ENCODE peak calls at places on chromosomes 13 and 19, in ten cellular contexts. One of them, this sample, is unnamed.
A peak's percentile ranks its signal among the peaks of the same experiment; 100 is the strongest.

GRCh38 chr19:13843104-13843921 is 33.6 kb upstream of the NANOS3 start:
- DNase-seq in NCI-H1105: peak; percentile 36
- DNase-seq in HFF-Myc: no peak
- DNase-seq in Caco-2: peak; percentile 66
- DNase-seq in endothelial cell: peak; percentile 43
- DNase-seq in left ventricle myocardium inferior: peak; percentile 56
- DNase-seq in stimulated activated CD4-positive, alpha-beta T cell treated with anti-CD3 and anti-CD28 coated beads, Interleukin-4, amount 100 ng/mL, for 24 hours: no peak
- DNase-seq in stimulated activated CD8-positive, alpha-beta memory T cell treated with anti-CD3 and anti-CD28 coated beads, Interleukin-4, amount 100 ng/mL, for 48 hours: peak; percentile 30
- DNase-seq in activated gamma-delta T cell treated with Interleukin-2 at 50 U/mL for 16 hours: no peak
- DNase-seq in dermis microvascular lymphatic vessel endothelial cell: no peak
- DNase-seq in this sample: peak; percentile 56

GRCh38 chr19:18590273-18591272 is 2.0 kb downstream of the REX1BD start:
- DNase-seq in NCI-H1105: peak; percentile 97
- DNase-seq in HFF-Myc: no peak
- DNase-seq in Caco-2: peak; percentile 49
- DNase-seq in endothelial cell: peak; percentile 84
- DNase-seq in left ventricle myocardium inferior: no peak
- DNase-seq in stimulated activated CD4-positive, alpha-beta T cell treated with anti-CD3 and anti-CD28 coated beads, Interleukin-4, amount 100 ng/mL, for 24 hours: no peak
- DNase-seq in stimulated activated CD8-positive, alpha-beta memory T cell treated with anti-CD3 and anti-CD28 coated beads, Interleukin-4, amount 100 ng/mL, for 48 hours: no peak
- DNase-seq in activated gamma-delta T cell treated with Interleukin-2 at 50 U/mL for 16 hours: no peak
- DNase-seq in dermis microvascular lymphatic vessel endothelial cell: no peak
- DNase-seq in this sample: peak; percentile 39

GRCh38 chr13:49305824-49306425 is 58.2 kb downstream of the CDADC1 start:
- DNase-seq in NCI-H1105: no peak
- DNase-seq in HFF-Myc: no peak
- DNase-seq in Caco-2: no peak
- DNase-seq in endothelial cell: no peak
- DNase-seq in left ventricle myocardium inferior: no peak
- DNase-seq in stimulated activated CD4-positive, alpha-beta T cell treated with anti-CD3 and anti-CD28 coated beads, Interleukin-4, amount 100 ng/mL, for 24 hours: no peak
- DNase-seq in stimulated activated CD8-positive, alpha-beta memory T cell treated with anti-CD3 and anti-CD28 coated beads, Interleukin-4, amount 100 ng/mL, for 48 hours: no peak
- DNase-seq in activated gamma-delta T cell treated with Interleukin-2 at 50 U/mL for 16 hours: no peak
- DNase-seq in dermis microvascular lymphatic vessel endothelial cell: no peak
- DNase-seq in this sample: no peak

GRCh38 chr19:15666883-15667282 is 6.0 kb upstream of the CYP4F12 start:
- DNase-seq in NCI-H1105: no peak
- DNase-seq in HFF-Myc: no peak
- DNase-seq in Caco-2: no peak
- DNase-seq in endothelial cell: no peak
- DNase-seq in left ventricle myocardium inferior: no peak
- DNase-seq in stimulated activated CD4-positive, alpha-beta T cell treated with anti-CD3 and anti-CD28 coated beads, Interleukin-4, amount 100 ng/mL, for 24 hours: no peak
- DNase-seq in stimulated activated CD8-positive, alpha-beta memory T cell treated with anti-CD3 and anti-CD28 coated beads, Interleukin-4, amount 100 ng/mL, for 48 hours: no peak
- DNase-seq in activated gamma-delta T cell treated with Interleukin-2 at 50 U/mL for 16 hours: no peak
- DNase-seq in dermis microvascular lymphatic vessel endothelial cell: no peak
- DNase-seq in this sample: no peak

GRCh38 chr13:26964278-26965057 is 203.9 kb upstream of the GPR12 start:
- DNase-seq in NCI-H1105: no peak
- DNase-seq in HFF-Myc: no peak
- DNase-seq in Caco-2: no peak
- DNase-seq in endothelial cell: no peak
- DNase-seq in left ventricle myocardium inferior: no peak
- DNase-seq in stimulated activated CD4-positive, alpha-beta T cell treated with anti-CD3 and anti-CD28 coated beads, Interleukin-4, amount 100 ng/mL, for 24 hours: no peak
- DNase-seq in stimulated activated CD8-positive, alpha-beta memory T cell treated with anti-CD3 and anti-CD28 coated beads, Interleukin-4, amount 100 ng/mL, for 48 hours: no peak
- DNase-seq in activated gamma-delta T cell treated with Interleukin-2 at 50 U/mL for 16 hours: no peak
- DNase-seq in dermis microvascular lymphatic vessel endothelial cell: no peak
- DNase-seq in this sample: peak; percentile 66

GRCh38 chr19:33177417-33177976 is 16.6 kb upstream of the LRP3 start:
- DNase-seq in NCI-H1105: peak; percentile 45
- DNase-seq in HFF-Myc: no peak
- DNase-seq in Caco-2: peak; percentile 83
- DNase-seq in endothelial cell: peak; percentile 66
- DNase-seq in left ventricle myocardium inferior: no peak
- DNase-seq in stimulated activated CD4-positive, alpha-beta T cell treated with anti-CD3 and anti-CD28 coated beads, Interleukin-4, amount 100 ng/mL, for 24 hours: no peak
- DNase-seq in stimulated activated CD8-positive, alpha-beta memory T cell treated with anti-CD3 and anti-CD28 coated beads, Interleukin-4, amount 100 ng/mL, for 48 hours: no peak
- DNase-seq in activated gamma-delta T cell treated with Interleukin-2 at 50 U/mL for 16 hours: peak; percentile 77
- DNase-seq in dermis microvascular lymphatic vessel endothelial cell: peak; percentile 34
- DNase-seq in this sample: peak; percentile 76

GRCh38 chr19:16892438-16892837 is 3.6 kb downstream of the F2RL3 start:
- DNase-seq in NCI-H1105: no peak
- DNase-seq in HFF-Myc: no peak
- DNase-seq in Caco-2: no peak
- DNase-seq in endothelial cell: no peak
- DNase-seq in left ventricle myocardium inferior: no peak
- DNase-seq in stimulated activated CD4-positive, alpha-beta T cell treated with anti-CD3 and anti-CD28 coated beads, Interleukin-4, amount 100 ng/mL, for 24 hours: no peak
- DNase-seq in stimulated activated CD8-positive, alpha-beta memory T cell treated with anti-CD3 and anti-CD28 coated beads, Interleukin-4, amount 100 ng/mL, for 48 hours: no peak
- DNase-seq in activated gamma-delta T cell treated with Interleukin-2 at 50 U/mL for 16 hours: no peak
- DNase-seq in dermis microvascular lymphatic vessel endothelial cell: no peak
- DNase-seq in this sample: no peak

GRCh38 chr19:4705413-4706131 is 18.1 kb downstream of the DPP9 start:
- DNase-seq in NCI-H1105: no peak
- DNase-seq in HFF-Myc: no peak
- DNase-seq in Caco-2: no peak
- DNase-seq in endothelial cell: no peak
- DNase-seq in left ventricle myocardium inferior: peak; percentile 64
- DNase-seq in stimulated activated CD4-positive, alpha-beta T cell treated with anti-CD3 and anti-CD28 coated beads, Interleukin-4, amount 100 ng/mL, for 24 hours: no peak
- DNase-seq in stimulated activated CD8-positive, alpha-beta memory T cell treated with anti-CD3 and anti-CD28 coated beads, Interleukin-4, amount 100 ng/mL, for 48 hours: no peak
- DNase-seq in activated gamma-delta T cell treated with Interleukin-2 at 50 U/mL for 16 hours: no peak
- DNase-seq in dermis microvascular lymphatic vessel endothelial cell: no peak
- DNase-seq in this sample: no peak

GRCh38 chr19:41405776-41406175 is 8.2 kb downstream of the BCKDHA start:
- DNase-seq in NCI-H1105: no peak
- DNase-seq in HFF-Myc: no peak
- DNase-seq in Caco-2: no peak
- DNase-seq in endothelial cell: no peak
- DNase-seq in left ventricle myocardium inferior: peak; percentile 26
- DNase-seq in stimulated activated CD4-positive, alpha-beta T cell treated with anti-CD3 and anti-CD28 coated beads, Interleukin-4, amount 100 ng/mL, for 24 hours: no peak
- DNase-seq in stimulated activated CD8-positive, alpha-beta memory T cell treated with anti-CD3 and anti-CD28 coated beads, Interleukin-4, amount 100 ng/mL, for 48 hours: no peak
- DNase-seq in activated gamma-delta T cell treated with Interleukin-2 at 50 U/mL for 16 hours: no peak
- DNase-seq in dermis microvascular lymphatic vessel endothelial cell: no peak
- DNase-seq in this sample: no peak

GRCh38 chr13:71602327-71602726 is 264.7 kb downstream of the DACH1 start:
- DNase-seq in NCI-H1105: peak; percentile 51
- DNase-seq in HFF-Myc: no peak
- DNase-seq in Caco-2: no peak
- DNase-seq in endothelial cell: no peak
- DNase-seq in left ventricle myocardium inferior: no peak
- DNase-seq in stimulated activated CD4-positive, alpha-beta T cell treated with anti-CD3 and anti-CD28 coated beads, Interleukin-4, amount 100 ng/mL, for 24 hours: no peak
- DNase-seq in stimulated activated CD8-positive, alpha-beta memory T cell treated with anti-CD3 and anti-CD28 coated beads, Interleukin-4, amount 100 ng/mL, for 48 hours: no peak
- DNase-seq in activated gamma-delta T cell treated with Interleukin-2 at 50 U/mL for 16 hours: no peak
- DNase-seq in dermis microvascular lymphatic vessel endothelial cell: no peak
- DNase-seq in this sample: no peak

GRCh38 chr19:49855676-49856573 is 5.0 kb downstream of the PTOV1 start:
- DNase-seq in NCI-H1105: no peak
- DNase-seq in HFF-Myc: no peak
- DNase-seq in Caco-2: no peak
- DNase-seq in endothelial cell: no peak
- DNase-seq in left ventricle myocardium inferior: no peak
- DNase-seq in stimulated activated CD4-positive, alpha-beta T cell treated with anti-CD3 and anti-CD28 coated beads, Interleukin-4, amount 100 ng/mL, for 24 hours: no peak
- DNase-seq in stimulated activated CD8-positive, alpha-beta memory T cell treated with anti-CD3 and anti-CD28 coated beads, Interleukin-4, amount 100 ng/mL, for 48 hours: no peak
- DNase-seq in activated gamma-delta T cell treated with Interleukin-2 at 50 U/mL for 16 hours: no peak
- DNase-seq in dermis microvascular lymphatic vessel endothelial cell: no peak
- DNase-seq in this sample: no peak

GRCh38 chr19:35248310-35249145 is at the start of gene LSR:
- DNase-seq in NCI-H1105: peak; percentile 95
- DNase-seq in HFF-Myc: no peak
- DNase-seq in Caco-2: peak; percentile 98
- DNase-seq in endothelial cell: peak; percentile 51
- DNase-seq in left ventricle myocardium inferior: no peak
- DNase-seq in stimulated activated CD4-positive, alpha-beta T cell treated with anti-CD3 and anti-CD28 coated beads, Interleukin-4, amount 100 ng/mL, for 24 hours: peak; percentile 74
- DNase-seq in stimulated activated CD8-positive, alpha-beta memory T cell treated with anti-CD3 and anti-CD28 coated beads, Interleukin-4, amount 100 ng/mL, for 48 hours: peak; percentile 82
- DNase-seq in activated gamma-delta T cell treated with Interleukin-2 at 50 U/mL for 16 hours: peak; percentile 84
- DNase-seq in dermis microvascular lymphatic vessel endothelial cell: no peak
- DNase-seq in this sample: peak; percentile 87

GRCh38 chr13:85632526-85633215 is 166.5 kb downstream of the SLITRK6 start:
- DNase-seq in NCI-H1105: no peak
- DNase-seq in HFF-Myc: no peak
- DNase-seq in Caco-2: no peak
- DNase-seq in endothelial cell: no peak
- DNase-seq in left ventricle myocardium inferior: no peak
- DNase-seq in stimulated activated CD4-positive, alpha-beta T cell treated with anti-CD3 and anti-CD28 coated beads, Interleukin-4, amount 100 ng/mL, for 24 hours: no peak
- DNase-seq in stimulated activated CD8-positive, alpha-beta memory T cell treated with anti-CD3 and anti-CD28 coated beads, Interleukin-4, amount 100 ng/mL, for 48 hours: no peak
- DNase-seq in activated gamma-delta T cell treated with Interleukin-2 at 50 U/mL for 16 hours: no peak
- DNase-seq in dermis microvascular lymphatic vessel endothelial cell: no peak
- DNase-seq in this sample: no peak

GRCh38 chr13:27130223-27131015 is 41.2 kb downstream of the USP12 start:
- DNase-seq in NCI-H1105: no peak
- DNase-seq in HFF-Myc: no peak
- DNase-seq in Caco-2: no peak
- DNase-seq in endothelial cell: no peak
- DNase-seq in left ventricle myocardium inferior: no peak
- DNase-seq in stimulated activated CD4-positive, alpha-beta T cell treated with anti-CD3 and anti-CD28 coated beads, Interleukin-4, amount 100 ng/mL, for 24 hours: no peak
- DNase-seq in stimulated activated CD8-positive, alpha-beta memory T cell treated with anti-CD3 and anti-CD28 coated beads, Interleukin-4, amount 100 ng/mL, for 48 hours: no peak
- DNase-seq in activated gamma-delta T cell treated with Interleukin-2 at 50 U/mL for 16 hours: no peak
- DNase-seq in dermis microvascular lymphatic vessel endothelial cell: no peak
- DNase-seq in this sample: no peak

GRCh38 chr13:66995366-66995663 is 234.8 kb downstream of the PCDH9 start:
- DNase-seq in NCI-H1105: no peak
- DNase-seq in HFF-Myc: no peak
- DNase-seq in Caco-2: no peak
- DNase-seq in endothelial cell: no peak
- DNase-seq in left ventricle myocardium inferior: no peak
- DNase-seq in stimulated activated CD4-positive, alpha-beta T cell treated with anti-CD3 and anti-CD28 coated beads, Interleukin-4, amount 100 ng/mL, for 24 hours: no peak
- DNase-seq in stimulated activated CD8-positive, alpha-beta memory T cell treated with anti-CD3 and anti-CD28 coated beads, Interleukin-4, amount 100 ng/mL, for 48 hours: no peak
- DNase-seq in activated gamma-delta T cell treated with Interleukin-2 at 50 U/mL for 16 hours: no peak
- DNase-seq in dermis microvascular lymphatic vessel endothelial cell: no peak
- DNase-seq in this sample: no peak

GRCh38 chr13:109155301-109155761 is 525.9 kb downstream of the MYO16 start:
- DNase-seq in NCI-H1105: no peak
- DNase-seq in HFF-Myc: no peak
- DNase-seq in Caco-2: no peak
- DNase-seq in endothelial cell: no peak
- DNase-seq in left ventricle myocardium inferior: no peak
- DNase-seq in stimulated activated CD4-positive, alpha-beta T cell treated with anti-CD3 and anti-CD28 coated beads, Interleukin-4, amount 100 ng/mL, for 24 hours: no peak
- DNase-seq in stimulated activated CD8-positive, alpha-beta memory T cell treated with anti-CD3 and anti-CD28 coated beads, Interleukin-4, amount 100 ng/mL, for 48 hours: no peak
- DNase-seq in activated gamma-delta T cell treated with Interleukin-2 at 50 U/mL for 16 hours: no peak
- DNase-seq in dermis microvascular lymphatic vessel endothelial cell: no peak
- DNase-seq in this sample: peak; percentile 88

GRCh38 chr19:2425622-2426581 is 1.5 kb downstream of the TIMM13 start:
- DNase-seq in NCI-H1105: no peak
- DNase-seq in HFF-Myc: no peak
- DNase-seq in Caco-2: no peak
- DNase-seq in endothelial cell: no peak
- DNase-seq in left ventricle myocardium inferior: no peak
- DNase-seq in stimulated activated CD4-positive, alpha-beta T cell treated with anti-CD3 and anti-CD28 coated beads, Interleukin-4, amount 100 ng/mL, for 24 hours: no peak
- DNase-seq in stimulated activated CD8-positive, alpha-beta memory T cell treated with anti-CD3 and anti-CD28 coated beads, Interleukin-4, amount 100 ng/mL, for 48 hours: no peak
- DNase-seq in activated gamma-delta T cell treated with Interleukin-2 at 50 U/mL for 16 hours: no peak
- DNase-seq in dermis microvascular lymphatic vessel endothelial cell: no peak
- DNase-seq in this sample: no peak

GRCh38 chr13:26965976-26966375 is 205.4 kb upstream of the GPR12 start:
- DNase-seq in NCI-H1105: peak; percentile 66
- DNase-seq in HFF-Myc: no peak
- DNase-seq in Caco-2: no peak
- DNase-seq in endothelial cell: no peak
- DNase-seq in left ventricle myocardium inferior: peak; percentile 81
- DNase-seq in stimulated activated CD4-positive, alpha-beta T cell treated with anti-CD3 and anti-CD28 coated beads, Interleukin-4, amount 100 ng/mL, for 24 hours: no peak
- DNase-seq in stimulated activated CD8-positive, alpha-beta memory T cell treated with anti-CD3 and anti-CD28 coated beads, Interleukin-4, amount 100 ng/mL, for 48 hours: no peak
- DNase-seq in activated gamma-delta T cell treated with Interleukin-2 at 50 U/mL for 16 hours: no peak
- DNase-seq in dermis microvascular lymphatic vessel endothelial cell: no peak
- DNase-seq in this sample: no peak

GRCh38 chr19:17352608-17353280 is 15.4 kb downstream of the GTPBP3 start:
- DNase-seq in NCI-H1105: no peak
- DNase-seq in HFF-Myc: no peak
- DNase-seq in Caco-2: no peak
- DNase-seq in endothelial cell: no peak
- DNase-seq in left ventricle myocardium inferior: no peak
- DNase-seq in stimulated activated CD4-positive, alpha-beta T cell treated with anti-CD3 and anti-CD28 coated beads, Interleukin-4, amount 100 ng/mL, for 24 hours: no peak
- DNase-seq in stimulated activated CD8-positive, alpha-beta memory T cell treated with anti-CD3 and anti-CD28 coated beads, Interleukin-4, amount 100 ng/mL, for 48 hours: no peak
- DNase-seq in activated gamma-delta T cell treated with Interleukin-2 at 50 U/mL for 16 hours: no peak
- DNase-seq in dermis microvascular lymphatic vessel endothelial cell: no peak
- DNase-seq in this sample: no peak

GRCh38 chr13:80151016-80151415 is 189.9 kb downstream of the SPRY2 start:
- DNase-seq in NCI-H1105: no peak
- DNase-seq in HFF-Myc: no peak
- DNase-seq in Caco-2: no peak
- DNase-seq in endothelial cell: no peak
- DNase-seq in left ventricle myocardium inferior: no peak
- DNase-seq in stimulated activated CD4-positive, alpha-beta T cell treated with anti-CD3 and anti-CD28 coated beads, Interleukin-4, amount 100 ng/mL, for 24 hours: no peak
- DNase-seq in stimulated activated CD8-positive, alpha-beta memory T cell treated with anti-CD3 and anti-CD28 coated beads, Interleukin-4, amount 100 ng/mL, for 48 hours: no peak
- DNase-seq in activated gamma-delta T cell treated with Interleukin-2 at 50 U/mL for 16 hours: no peak
- DNase-seq in dermis microvascular lymphatic vessel endothelial cell: no peak
- DNase-seq in this sample: no peak

GRCh38 chr13:96216543-96216942 is 126.6 kb downstream of the HS6ST3 start:
- DNase-seq in NCI-H1105: no peak
- DNase-seq in HFF-Myc: no peak
- DNase-seq in Caco-2: no peak
- DNase-seq in endothelial cell: no peak
- DNase-seq in left ventricle myocardium inferior: no peak
- DNase-seq in stimulated activated CD4-positive, alpha-beta T cell treated with anti-CD3 and anti-CD28 coated beads, Interleukin-4, amount 100 ng/mL, for 24 hours: no peak
- DNase-seq in stimulated activated CD8-positive, alpha-beta memory T cell treated with anti-CD3 and anti-CD28 coated beads, Interleukin-4, amount 100 ng/mL, for 48 hours: no peak
- DNase-seq in activated gamma-delta T cell treated with Interleukin-2 at 50 U/mL for 16 hours: no peak
- DNase-seq in dermis microvascular lymphatic vessel endothelial cell: no peak
- DNase-seq in this sample: no peak

GRCh38 chr19:19004144-19004543 is 29.2 kb downstream of the SUGP2 start:
- DNase-seq in NCI-H1105: no peak
- DNase-seq in HFF-Myc: no peak
- DNase-seq in Caco-2: no peak
- DNase-seq in endothelial cell: no peak
- DNase-seq in left ventricle myocardium inferior: no peak
- DNase-seq in stimulated activated CD4-positive, alpha-beta T cell treated with anti-CD3 and anti-CD28 coated beads, Interleukin-4, amount 100 ng/mL, for 24 hours: no peak
- DNase-seq in stimulated activated CD8-positive, alpha-beta memory T cell treated with anti-CD3 and anti-CD28 coated beads, Interleukin-4, amount 100 ng/mL, for 48 hours: no peak
- DNase-seq in activated gamma-delta T cell treated with Interleukin-2 at 50 U/mL for 16 hours: no peak
- DNase-seq in dermis microvascular lymphatic vessel endothelial cell: no peak
- DNase-seq in this sample: no peak

GRCh38 chr19:55474269-55475265 is 1.9 kb upstream of the ZNF628 start:
- DNase-seq in NCI-H1105: no peak
- DNase-seq in HFF-Myc: no peak
- DNase-seq in Caco-2: no peak
- DNase-seq in endothelial cell: no peak
- DNase-seq in left ventricle myocardium inferior: no peak
- DNase-seq in stimulated activated CD4-positive, alpha-beta T cell treated with anti-CD3 and anti-CD28 coated beads, Interleukin-4, amount 100 ng/mL, for 24 hours: no peak
- DNase-seq in stimulated activated CD8-positive, alpha-beta memory T cell treated with anti-CD3 and anti-CD28 coated beads, Interleukin-4, amount 100 ng/mL, for 48 hours: no peak
- DNase-seq in activated gamma-delta T cell treated with Interleukin-2 at 50 U/mL for 16 hours: no peak
- DNase-seq in dermis microvascular lymphatic vessel endothelial cell: no peak
- DNase-seq in this sample: no peak

GRCh38 chr13:73599232-73600128 is 534.7 kb downstream of the KLF12 start:
- DNase-seq in NCI-H1105: no peak
- DNase-seq in HFF-Myc: no peak
- DNase-seq in Caco-2: no peak
- DNase-seq in endothelial cell: no peak
- DNase-seq in left ventricle myocardium inferior: no peak
- DNase-seq in stimulated activated CD4-positive, alpha-beta T cell treated with anti-CD3 and anti-CD28 coated beads, Interleukin-4, amount 100 ng/mL, for 24 hours: no peak
- DNase-seq in stimulated activated CD8-positive, alpha-beta memory T cell treated with anti-CD3 and anti-CD28 coated beads, Interleukin-4, amount 100 ng/mL, for 48 hours: no peak
- DNase-seq in activated gamma-delta T cell treated with Interleukin-2 at 50 U/mL for 16 hours: no peak
- DNase-seq in dermis microvascular lymphatic vessel endothelial cell: no peak
- DNase-seq in this sample: peak; percentile 65

GRCh38 chr19:34066007-34066656 is 106.2 kb upstream of the LSM14A start:
- DNase-seq in NCI-H1105: no peak
- DNase-seq in HFF-Myc: no peak
- DNase-seq in Caco-2: no peak
- DNase-seq in endothelial cell: no peak
- DNase-seq in left ventricle myocardium inferior: no peak
- DNase-seq in stimulated activated CD4-positive, alpha-beta T cell treated with anti-CD3 and anti-CD28 coated beads, Interleukin-4, amount 100 ng/mL, for 24 hours: no peak
- DNase-seq in stimulated activated CD8-positive, alpha-beta memory T cell treated with anti-CD3 and anti-CD28 coated beads, Interleukin-4, amount 100 ng/mL, for 48 hours: no peak
- DNase-seq in activated gamma-delta T cell treated with Interleukin-2 at 50 U/mL for 16 hours: no peak
- DNase-seq in dermis microvascular lymphatic vessel endothelial cell: no peak
- DNase-seq in this sample: no peak

This sample was measured in trophoblast cell.